ENCODE peak calls at places on chromosomes 5 and 9, in eight cellular contexts. One of them, this sample, is unnamed.

GRCh38 chr5:134524219-134524825 is 1.1 kb upstream of the JADE2 start:
- DNase-seq in breast epithelium: peak
- DNase-seq in HCT116: no peak
- DNase-seq in stomach: peak
- DNase-seq in ovary: peak
- DNase-seq in spleen: peak
- DNase-seq in lower leg skin: peak
- DNase-seq in transverse colon: peak
- DNase-seq in this sample: peak

GRCh38 chr9:109401990-109402318 is 81.1 kb upstream of the EPB41L4B start:
- DNase-seq in lower leg skin: no peak
- DNase-seq in breast epithelium: no peak
- DNase-seq in HCT116: no peak
- DNase-seq in stomach: no peak
- DNase-seq in transverse colon: no peak
- DNase-seq in ovary: no peak
- DNase-seq in spleen: no peak
- DNase-seq in this sample: no peak

GRCh38 chr9:22342489-22343217 is 104.0 kb upstream of the DMRTA1 start:
- DNase-seq in spleen: no peak
- DNase-seq in breast epithelium: no peak
- DNase-seq in HCT116: no peak
- DNase-seq in ovary: no peak
- DNase-seq in stomach: no peak
- DNase-seq in transverse colon: no peak
- DNase-seq in lower leg skin: no peak
- DNase-seq in this sample: no peak

GRCh38 chr5:135356522-135357318 is 42.3 kb downstream of the MACROH2A1 start:
- DNase-seq in breast epithelium: no peak
- DNase-seq in lower leg skin: peak
- DNase-seq in HCT116: no peak
- DNase-seq in spleen: peak
- DNase-seq in ovary: peak
- DNase-seq in stomach: peak
- DNase-seq in transverse colon: peak
- DNase-seq in this sample: peak

GRCh38 chr9:30382271-30382670 is 2002.2 kb upstream of the ACO1 start:
- DNase-seq in lower leg skin: no peak
- DNase-seq in spleen: no peak
- DNase-seq in transverse colon: no peak
- DNase-seq in stomach: no peak
- DNase-seq in ovary: no peak
- DNase-seq in HCT116: no peak
- DNase-seq in breast epithelium: no peak
- DNase-seq in this sample: no peak

GRCh38 chr9:94896512-94896911 is 170.0 kb downstream of the AOPEP start:
- DNase-seq in breast epithelium: no peak
- DNase-seq in stomach: no peak
- DNase-seq in transverse colon: no peak
- DNase-seq in HCT116: no peak
- DNase-seq in lower leg skin: no peak
- DNase-seq in ovary: no peak
- DNase-seq in spleen: no peak
- DNase-seq in this sample: no peak

GRCh38 chr5:135195267-135195603 is 161.2 kb upstream of the PITX1 start:
- DNase-seq in HCT116: no peak
- DNase-seq in ovary: no peak
- DNase-seq in breast epithelium: no peak
- DNase-seq in spleen: no peak
- DNase-seq in transverse colon: no peak
- DNase-seq in lower leg skin: no peak
- DNase-seq in stomach: no peak
- DNase-seq in this sample: no peak

GRCh38 chr9:100505564-100506159 is 32.7 kb downstream of the TMEFF1 start:
- DNase-seq in transverse colon: peak
- DNase-seq in ovary: peak
- DNase-seq in breast epithelium: no peak
- DNase-seq in lower leg skin: no peak
- DNase-seq in HCT116: peak
- DNase-seq in stomach: peak
- DNase-seq in spleen: peak
- DNase-seq in this sample: peak

GRCh38 chr5:170169996-170170395 is 62.8 kb upstream of the C5orf58 start:
- DNase-seq in spleen: no peak
- DNase-seq in HCT116: no peak
- DNase-seq in ovary: no peak
- DNase-seq in lower leg skin: no peak
- DNase-seq in transverse colon: no peak
- DNase-seq in stomach: no peak
- DNase-seq in breast epithelium: no peak
- DNase-seq in this sample: no peak

GRCh38 chr5:149930060-149930753 is 14.4 kb downstream of the PDE6A start:
- DNase-seq in stomach: no peak
- DNase-seq in HCT116: no peak
- DNase-seq in spleen: no peak
- DNase-seq in transverse colon: no peak
- DNase-seq in ovary: no peak
- DNase-seq in breast epithelium: no peak
- DNase-seq in lower leg skin: no peak
- DNase-seq in this sample: no peak

GRCh38 chr5:79235578-79236363 is at the start of gene JMY:
- DNase-seq in stomach: peak
- DNase-seq in ovary: peak
- DNase-seq in breast epithelium: peak
- DNase-seq in transverse colon: peak
- DNase-seq in spleen: peak
- DNase-seq in lower leg skin: peak
- DNase-seq in HCT116: peak
- DNase-seq in this sample: peak

GRCh38 chr5:54804521-54804920 is 180.9 kb downstream of the ESM1 start:
- DNase-seq in lower leg skin: no peak
- DNase-seq in ovary: no peak
- DNase-seq in spleen: no peak
- DNase-seq in transverse colon: no peak
- DNase-seq in breast epithelium: no peak
- DNase-seq in stomach: no peak
- DNase-seq in HCT116: no peak
- DNase-seq in this sample: no peak

GRCh38 chr9:125462766-125463384 is 201.2 kb downstream of the GAPVD1 start:
- DNase-seq in spleen: no peak
- DNase-seq in transverse colon: no peak
- DNase-seq in stomach: no peak
- DNase-seq in ovary: no peak
- DNase-seq in HCT116: no peak
- DNase-seq in breast epithelium: no peak
- DNase-seq in lower leg skin: no peak
- DNase-seq in this sample: no peak

GRCh38 chr9:101465330-101465915 is 29.8 kb upstream of the ALDOB start:
- DNase-seq in stomach: peak
- DNase-seq in spleen: no peak
- DNase-seq in breast epithelium: no peak
- DNase-seq in ovary: peak
- DNase-seq in HCT116: peak
- DNase-seq in lower leg skin: peak
- DNase-seq in transverse colon: peak
- DNase-seq in this sample: peak

GRCh38 chr5:141914154-141914743 is 9.4 kb upstream of the DELE1 start:
- DNase-seq in spleen: peak
- DNase-seq in lower leg skin: peak
- DNase-seq in stomach: peak
- DNase-seq in transverse colon: peak
- DNase-seq in ovary: no peak
- DNase-seq in breast epithelium: no peak
- DNase-seq in HCT116: no peak
- DNase-seq in this sample: peak
- TF ChIP-seq CTCF in spleen: no peak
- TF ChIP-seq CTCF in lower leg skin: no peak
- TF ChIP-seq CTCF in stomach: peak
- TF ChIP-seq CTCF in transverse colon: peak
- TF ChIP-seq CTCF in ovary: no peak
- TF ChIP-seq CTCF in breast epithelium: no peak
- TF ChIP-seq CTCF in HCT116: no peak
- TF ChIP-seq CTCF in this sample: peak

DNA sequence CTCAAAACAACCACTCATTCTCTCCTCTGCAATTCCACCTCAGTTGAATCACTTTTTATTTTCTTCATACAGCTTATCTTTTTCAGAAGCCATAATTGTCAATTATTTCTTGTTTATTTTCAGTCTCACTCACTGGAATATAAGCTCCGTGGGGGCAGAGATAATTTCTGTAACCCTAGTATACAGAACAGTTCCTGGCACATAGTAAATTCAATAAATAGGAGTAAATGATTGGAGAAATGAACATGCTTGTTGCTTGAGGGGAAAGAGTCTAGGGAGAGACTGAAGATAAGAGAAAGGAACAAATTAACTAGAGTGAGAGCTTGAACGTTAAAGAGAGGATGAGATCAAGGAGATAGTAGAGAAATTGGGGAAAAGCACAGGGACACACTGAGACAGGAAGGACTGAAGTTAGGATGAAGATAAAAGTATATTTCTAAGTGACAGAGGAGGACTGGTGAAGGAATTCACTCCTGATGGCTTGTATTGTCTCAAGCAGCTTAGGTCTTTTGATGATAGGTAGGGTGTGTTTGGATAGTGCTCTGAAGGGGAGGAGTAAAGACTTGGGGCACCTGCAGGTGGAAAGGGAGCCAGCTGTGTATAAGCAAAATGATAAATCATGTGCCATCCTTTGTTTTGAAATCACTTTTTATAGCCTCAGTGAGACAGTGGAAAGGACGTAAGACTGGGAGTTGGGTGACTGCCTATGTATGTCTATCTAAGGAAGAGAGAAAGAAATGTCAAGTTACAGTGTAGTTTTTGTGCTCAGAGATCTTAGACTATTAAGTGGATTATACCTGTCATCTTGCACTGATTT is 2.2 kb downstream of the NAA35 start:
- DNase-seq in breast epithelium: no peak
- DNase-seq in spleen: no peak
- DNase-seq in stomach: no peak
- DNase-seq in ovary: no peak
- DNase-seq in lower leg skin: no peak
- DNase-seq in HCT116: no peak
- DNase-seq in transverse colon: no peak
- DNase-seq in this sample: no peak
- H3K4me3 ChIP-seq in breast epithelium: no peak
- H3K4me3 ChIP-seq in spleen: no peak
- H3K4me3 ChIP-seq in stomach: peak
- H3K4me3 ChIP-seq in ovary: no peak
- H3K4me3 ChIP-seq in lower leg skin: no peak
- H3K4me3 ChIP-seq in HCT116: no peak
- H3K4me3 ChIP-seq in transverse colon: no peak
- H3K4me3 ChIP-seq in this sample: no peak

DNA sequence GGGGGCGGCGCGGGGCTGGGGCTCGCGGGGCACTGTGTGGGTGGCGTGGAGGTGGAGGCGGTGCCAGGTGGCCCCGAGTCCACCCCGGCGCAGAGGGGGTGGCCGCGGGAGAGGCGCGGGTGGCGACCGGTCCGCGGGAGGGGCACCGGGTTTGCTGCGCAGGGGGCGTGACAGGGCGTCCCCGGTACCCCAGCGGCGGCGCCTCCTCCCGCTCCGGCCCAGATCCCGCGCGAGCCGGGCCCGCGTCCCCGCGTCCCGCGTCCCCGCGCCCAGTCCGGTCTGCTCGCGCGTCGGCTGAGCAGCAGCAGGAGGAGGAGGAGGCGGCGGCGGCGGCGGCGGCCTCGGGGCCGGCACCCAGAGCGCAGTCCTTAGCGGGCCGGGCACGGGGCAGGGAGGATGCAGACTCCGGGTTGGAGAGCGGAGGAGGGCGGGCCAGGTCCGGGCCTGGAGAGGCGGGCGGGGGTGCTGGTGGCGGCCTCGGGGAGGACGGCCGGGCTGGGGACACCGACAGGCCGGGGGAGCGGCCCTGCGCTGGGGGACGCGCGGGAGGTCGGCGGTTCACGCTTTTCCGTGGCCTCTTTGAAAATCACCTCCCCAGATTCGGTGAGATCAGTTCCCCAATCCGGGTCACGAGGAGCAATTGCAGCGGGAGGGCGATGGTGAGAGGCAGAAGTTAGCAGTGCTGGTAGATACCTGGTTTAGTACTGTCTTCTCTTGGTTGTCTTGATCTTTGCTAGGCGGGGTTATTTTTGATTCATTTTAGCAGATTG is 1.6 kb downstream of the TRIO start:
- DNase-seq in breast epithelium: peak
- DNase-seq in spleen: peak
- DNase-seq in transverse colon: peak
- DNase-seq in lower leg skin: peak
- DNase-seq in ovary: peak
- DNase-seq in HCT116: peak
- DNase-seq in stomach: peak
- DNase-seq in this sample: peak
- TF ChIP-seq POLR2A in breast epithelium: no peak
- TF ChIP-seq POLR2A in spleen: no peak
- TF ChIP-seq POLR2A in transverse colon: peak
- TF ChIP-seq POLR2A in lower leg skin: no peak
- TF ChIP-seq POLR2A in ovary: peak
- TF ChIP-seq POLR2A in HCT116: no peak
- TF ChIP-seq POLR2A in stomach: no peak
- TF ChIP-seq POLR2A in this sample: no peak

GRCh38 chr5:159419567-159419966 is 89.3 kb upstream of the IL12B start:
- DNase-seq in spleen: no peak
- DNase-seq in transverse colon: no peak
- DNase-seq in lower leg skin: no peak
- DNase-seq in HCT116: no peak
- DNase-seq in ovary: no peak
- DNase-seq in breast epithelium: no peak
- DNase-seq in stomach: no peak
- DNase-seq in this sample: no peak
- TF ChIP-seq CTCF in spleen: no peak
- TF ChIP-seq CTCF in transverse colon: no peak
- TF ChIP-seq CTCF in lower leg skin: no peak
- TF ChIP-seq CTCF in HCT116: no peak
- TF ChIP-seq CTCF in ovary: no peak
- TF ChIP-seq CTCF in breast epithelium: no peak
- TF ChIP-seq CTCF in stomach: no peak
- TF ChIP-seq CTCF in this sample: no peak

DNA sequence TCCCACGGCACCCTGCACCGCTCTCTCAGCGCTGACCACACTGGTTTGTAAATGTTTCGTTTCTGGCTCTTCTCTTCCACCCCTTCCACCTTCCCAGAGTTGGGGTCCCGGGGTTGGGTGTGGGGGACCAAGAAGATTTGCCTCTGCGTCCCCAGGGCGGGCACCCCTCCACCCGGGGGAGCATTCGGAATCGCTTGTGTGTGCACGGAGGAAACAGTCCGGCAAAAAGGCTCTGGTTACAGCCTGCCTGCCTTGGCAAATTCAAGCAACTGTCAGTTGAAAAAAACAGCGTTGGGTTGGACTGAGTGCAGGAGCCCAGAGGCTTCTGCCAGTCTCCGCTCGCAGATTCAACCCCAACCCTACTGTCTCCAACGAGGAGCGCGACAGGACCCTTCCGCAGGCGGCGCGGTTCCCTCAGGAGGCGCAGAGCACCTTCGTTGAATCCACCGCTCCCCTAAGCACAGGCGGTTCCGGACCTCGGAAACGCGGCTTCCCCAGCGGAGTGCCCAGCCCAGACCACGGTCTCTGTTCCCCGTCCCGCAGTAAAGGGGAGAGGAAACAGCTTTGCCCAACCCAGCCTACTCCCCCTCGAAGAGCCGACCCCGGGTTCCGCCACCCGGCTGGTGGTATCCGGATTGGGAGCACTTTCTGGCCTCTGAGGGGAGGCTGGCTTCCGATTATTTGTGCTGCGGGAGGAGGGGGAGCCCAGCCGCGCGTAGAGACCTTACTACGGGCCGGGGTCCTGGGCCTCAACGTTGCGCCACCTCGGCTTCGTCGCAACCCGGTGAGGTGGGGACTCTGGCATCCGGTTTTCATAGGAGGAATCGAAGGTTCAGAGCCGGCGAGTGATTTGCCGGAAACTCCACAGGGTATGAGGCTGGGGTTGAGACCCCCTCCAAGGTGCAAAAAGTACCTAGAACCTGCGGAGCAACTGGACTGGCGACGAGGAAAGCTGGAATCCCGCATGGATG is 9.6 kb downstream of the LHX6 start:
- DNase-seq in stomach: no peak
- DNase-seq in transverse colon: no peak
- DNase-seq in HCT116: no peak
- DNase-seq in spleen: no peak
- DNase-seq in ovary: no peak
- DNase-seq in breast epithelium: no peak
- DNase-seq in lower leg skin: peak
- DNase-seq in this sample: no peak
- H3K4me3 ChIP-seq in stomach: peak
- H3K4me3 ChIP-seq in transverse colon: no peak
- H3K4me3 ChIP-seq in HCT116: no peak
- H3K4me3 ChIP-seq in spleen: no peak
- H3K4me3 ChIP-seq in ovary: no peak
- H3K4me3 ChIP-seq in breast epithelium: peak
- H3K4me3 ChIP-seq in lower leg skin: no peak
- H3K4me3 ChIP-seq in this sample: peak

This sample was measured in heart left ventricle.